ENCODE peak calls at places on chromosomes 2 and 18, in eight cellular contexts. Q is A549, Z is tibial artery, A is AG09309, X is suprapubic skin, C is WTC11, J is ovary, S is thyroid gland. G is an unnamed sample.

GRCh38 chr2:45494275-45494977 is 116.6 kb downstream of the SRBD1 start:
- DNase-seq in J (no peak), C (no peak), A (peak), S (no peak), Z (no peak), X (no peak), Q (peak), G (no peak)

GRCh38 chr2:144430722-144431163 is 89.2 kb downstream of the ZEB2 start:
- DNase-seq in J (peak), Q (no peak), X (no peak), C (no peak), Z (peak), A (no peak), S (peak), G (no peak)

GRCh38 chr2:177622516-177622915 is 229.9 kb downstream of the AGPS start:
- DNase-seq in Z (no peak), A (no peak), Q (no peak), J (no peak), S (peak), C (peak), X (no peak), G (no peak)

GRCh38 chr18:63216911-63217311 is 102.7 kb downstream of the BCL2 start:
- DNase-seq in J (no peak), S (no peak), Z (no peak), A (no peak), X (no peak), C (no peak), Q (no peak), G (no peak)

GRCh38 chr2:117957616-117958015 is 56.3 kb downstream of the CCDC93 start:
- DNase-seq in S (no peak), Z (no peak), A (no peak), J (no peak), C (no peak), Q (no peak), X (no peak), G (no peak)

GRCh38 chr2:45220227-45220626 is 211.0 kb upstream of the SIX2 start:
- DNase-seq in Q (no peak), Z (no peak), A (no peak), C (no peak), X (no peak), S (no peak), J (no peak), G (no peak)

GRCh38 chr2:55718165-55719008 is 24.7 kb upstream of the PNPT1 start:
- DNase-seq in J (peak), Q (peak), S (peak), C (peak), X (no peak), A (no peak), Z (peak), G (no peak)

GRCh38 chr2:237878321-237879057 is 19.1 kb downstream of the RAMP1 start:
- DNase-seq in J (no peak), C (peak), Z (peak), A (no peak), Q (no peak), S (no peak), X (peak), G (no peak)

GRCh38 chr2:69798466-69798908 is 31.0 kb upstream of the GMCL1 start:
- DNase-seq in Q (no peak), S (peak), Z (peak), J (no peak), C (no peak), A (no peak), X (no peak), G (no peak)

GRCh38 chr2:90069290-90069894 is 1377.9 kb downstream of the RPIA start:
- DNase-seq in Z (no peak), S (peak), J (no peak), Q (peak), X (no peak), C (peak), A (no peak), G (no peak)

GRCh38 chr18:55224086-55224625 is 264.9 kb upstream of the CCDC68 start:
- DNase-seq in J (no peak), A (no peak), Z (no peak), C (no peak), S (no peak), X (no peak), Q (no peak), G (no peak)

GRCh38 chr2:152486048-152486736 is 151.2 kb downstream of the FMNL2 start:
- DNase-seq in A (no peak), X (no peak), J (no peak), S (no peak), Q (peak), C (no peak), Z (peak), G (no peak)

GRCh38 chr18:6363216-6363615 is 51.5 kb downstream of the L3MBTL4 start:
- DNase-seq in A (no peak), J (no peak), Z (no peak), S (no peak), Q (no peak), C (no peak), X (no peak), G (no peak)

GRCh38 chr2:222424281-222424728 is at the start of gene SGPP2:
- DNase-seq in Z (no peak), Q (no peak), S (peak), C (peak), J (no peak), X (no peak), A (no peak), G (no peak)

GRCh38 chr18:70086085-70086484 is 119.4 kb downstream of the RTTN start:
- DNase-seq in S (no peak), Z (no peak), Q (no peak), C (no peak), J (no peak), A (no peak), X (no peak), G (no peak)

GRCh38 chr2:28566441-28567075 is 70.7 kb downstream of the PLB1 start:
- DNase-seq in Z (peak), Q (peak), S (peak), X (peak), C (peak), J (peak), A (peak), G (peak)

GRCh38 chr2:230961091-230961491 is 34.8 kb upstream of the SPATA3 start:
- DNase-seq in A (no peak), Z (no peak), S (no peak), J (no peak), C (no peak), Q (no peak), X (no peak), G (no peak)

GRCh38 chr2:72815655-72816268 is 10.1 kb downstream of the EXOC6B start:
- DNase-seq in J (no peak), A (no peak), C (peak), Q (peak), X (no peak), Z (no peak), S (no peak), G (no peak)

GRCh38 chr2:234032301-234032856 is 18.1 kb upstream of the SPP2 start:
- DNase-seq in A (peak), X (no peak), C (no peak), J (no peak), Z (no peak), Q (peak), S (no peak), G (no peak)

GRCh38 chr18:49486959-49487710 is at the start of gene C18orf32:
- DNase-seq in Z (peak), Q (peak), X (peak), S (peak), C (peak), A (peak), J (peak), G (peak)

GRCh38 chr2:224646242-224646846 is 61.2 kb upstream of the CUL3 start:
- DNase-seq in Q (peak), J (no peak), A (no peak), C (peak), S (no peak), Z (no peak), X (no peak), G (no peak)

GRCh38 chr2:165795011-165795410 is 964 bp upstream of the GALNT3 start:
- DNase-seq in J (no peak), X (no peak), S (no peak), Q (no peak), A (no peak), Z (no peak), C (no peak), G (no peak)

GRCh38 chr2:226403360-226403759 is 396.3 kb downstream of the IRS1 start:
- DNase-seq in X (no peak), Q (peak), C (no peak), A (no peak), J (no peak), Z (no peak), S (no peak), G (no peak)

GRCh38 chr2:206392118-206392517 is 51.2 kb upstream of the ADAM23 start:
- DNase-seq in C (peak), J (no peak), S (no peak), Q (peak), A (peak), X (no peak), Z (no peak), G (no peak)

DNA sequence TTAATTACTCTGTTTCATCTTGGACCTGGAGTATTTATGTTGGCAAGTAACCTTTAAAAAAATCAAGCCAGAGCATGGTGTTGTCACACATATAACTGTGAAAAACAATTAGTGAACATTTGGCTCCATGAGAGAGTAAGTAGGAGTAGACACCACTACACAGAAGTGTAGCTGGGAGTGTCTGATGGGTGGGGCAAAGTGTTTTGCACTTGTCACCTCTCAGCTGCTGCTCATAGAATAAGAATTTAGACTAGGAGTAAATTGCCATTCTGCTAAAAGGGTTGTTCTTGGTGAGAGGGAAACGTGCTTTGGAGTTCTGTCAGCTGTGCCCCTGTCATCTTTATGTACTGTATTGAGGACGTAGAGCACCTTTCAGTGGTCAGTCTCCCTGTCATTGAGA is 114.5 kb downstream of the TTC27 start:
- DNase-seq in Z (no peak), J (no peak), C (no peak), Q (no peak), X (no peak), A (no peak), S (no peak), G (no peak)
- TF ChIP-seq CTCF in Z (no peak), J (no peak), C (no peak), Q (no peak), X (no peak), A (no peak), S (no peak), G (no peak)

GRCh38 chr2:105969552-105969951 is 224.5 kb downstream of the UXS1 start:
- DNase-seq in X (no peak), Z (no peak), A (no peak), C (peak), S (no peak), Q (peak), J (no peak), G (no peak)
- TF ChIP-seq CTCF in X (no peak), Z (no peak), A (no peak), C (peak), S (no peak), Q (no peak), J (no peak), G (no peak)

GRCh38 chr18:65725421-65726050 is 25.3 kb upstream of the CDH7 start:
- DNase-seq in X (no peak), J (no peak), S (peak), A (no peak), Q (peak), C (peak), Z (no peak), G (no peak)
- TF ChIP-seq CTCF in X (no peak), J (no peak), S (no peak), A (no peak), Q (peak), C (peak), Z (no peak), G (no peak)

GRCh38 chr18:76475450-76476203 is 19.4 kb downstream of the ZNF516 start:
- DNase-seq in J (no peak), Q (peak), C (no peak), Z (no peak), A (no peak), X (no peak), S (no peak), G (no peak)
- TF ChIP-seq CTCF in J (no peak), Q (peak), C (no peak), Z (no peak), A (no peak), X (no peak), S (no peak), G (no peak)

GRCh38 chr2:10520926-10521325 is 72.8 kb upstream of the ODC1 start:
- DNase-seq in S (no peak), X (no peak), Z (no peak), J (no peak), Q (no peak), C (no peak), A (no peak), G (no peak)

GRCh38 chr2:10521356-10521755 is 73.2 kb upstream of the ODC1 start:
- DNase-seq in J (no peak), X (no peak), Q (no peak), C (peak), Z (no peak), A (no peak), S (no peak), G (no peak)

GRCh38 chr2:10519067-10519740 is 71.1 kb upstream of the ODC1 start:
- DNase-seq in Q (no peak), X (no peak), S (no peak), A (no peak), C (no peak), Z (no peak), J (no peak), G (no peak)

GRCh38 chr2:10518470-10519060 is 70.4 kb upstream of the ODC1 start:
- DNase-seq in Z (no peak), Q (no peak), C (no peak), A (no peak), J (no peak), S (no peak), X (no peak), G (no peak)

GRCh38 chr2:10520154-10520553 is 72.0 kb upstream of the ODC1 start:
- DNase-seq in S (no peak), C (peak), X (no peak), A (no peak), J (no peak), Q (no peak), Z (no peak), G (no peak)
- TF ChIP-seq CTCF in S (no peak), C (peak), X (peak), A (no peak), J (no peak), Q (no peak), Z (no peak), G (no peak)

GRCh38 chr2:196594158-196594557 is 45.4 kb upstream of the CCDC150 start:
- DNase-seq in X (no peak), Z (no peak), A (no peak), C (no peak), S (no peak), Q (no peak), J (no peak), G (no peak)

GRCh38 chr2:196591004-196591403 is 48.5 kb upstream of the CCDC150 start:
- DNase-seq in Q (no peak), S (no peak), A (no peak), Z (no peak), J (no peak), C (no peak), X (no peak), G (no peak)

GRCh38 chr2:196591621-196592022 is 47.9 kb upstream of the CCDC150 start:
- DNase-seq in X (no peak), S (no peak), A (no peak), C (no peak), J (no peak), Q (no peak), Z (no peak), G (no peak)

GRCh38 chr2:196592912-196593881 is 46.3 kb upstream of the CCDC150 start:
- DNase-seq in J (no peak), X (no peak), Z (no peak), C (peak), A (no peak), S (peak), Q (peak), G (no peak)

GRCh38 chr2:196592331-196592911 is 47.1 kb upstream of the CCDC150 start:
- DNase-seq in X (no peak), Z (no peak), A (no peak), C (peak), S (peak), J (no peak), Q (peak), G (no peak)
- TF ChIP-seq CTCF in X (no peak), Z (no peak), A (peak), C (no peak), S (no peak), J (no peak), Q (peak), G (no peak)

DNA sequence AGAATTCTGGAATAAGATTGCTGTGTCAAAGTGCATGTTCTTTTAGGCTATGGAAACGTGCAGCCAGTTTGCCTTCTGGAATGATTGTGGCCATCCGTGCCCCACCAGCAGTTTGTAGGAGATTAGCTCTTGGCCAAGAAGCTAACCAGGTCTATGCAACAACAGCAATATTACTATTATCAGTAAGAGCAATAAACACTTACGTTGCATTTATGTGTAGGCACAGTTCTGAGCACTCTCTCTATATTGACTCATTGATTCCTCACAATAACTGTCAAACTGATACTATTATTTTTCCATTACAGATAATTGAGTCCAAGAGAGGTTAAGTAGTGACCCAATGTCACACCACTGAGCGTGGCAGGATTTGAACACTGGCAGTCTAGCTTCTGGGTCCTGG is 186.4 kb downstream of the DYSF start:
- DNase-seq in Q (no peak), X (no peak), S (no peak), J (no peak), A (no peak), Z (no peak), C (no peak), G (no peak)
- TF ChIP-seq CTCF in Q (no peak), X (no peak), S (no peak), J (no peak), A (no peak), Z (no peak), C (no peak), G (no peak)

GRCh38 chr18:23684515-23685197 is 4.6 kb upstream of the LAMA3 start:
- DNase-seq in Q (peak), S (no peak), X (no peak), A (peak), J (no peak), C (no peak), Z (no peak), G (no peak)

GRCh38 chr18:23690505-23691068 is 1.3 kb downstream of the LAMA3 start:
- DNase-seq in Z (no peak), C (peak), Q (peak), S (no peak), J (no peak), X (no peak), A (no peak), G (no peak)

GRCh38 chr18:23688528-23688927 is 725 bp upstream of the LAMA3 start:
- DNase-seq in X (no peak), C (no peak), Q (no peak), A (no peak), Z (no peak), S (no peak), J (no peak), G (no peak)

GRCh38 chr18:23689616-23690504 is 607 bp downstream of the LAMA3 start:
- DNase-seq in S (peak), J (peak), X (peak), Q (peak), C (peak), Z (no peak), A (no peak), G (no peak)

DNA sequence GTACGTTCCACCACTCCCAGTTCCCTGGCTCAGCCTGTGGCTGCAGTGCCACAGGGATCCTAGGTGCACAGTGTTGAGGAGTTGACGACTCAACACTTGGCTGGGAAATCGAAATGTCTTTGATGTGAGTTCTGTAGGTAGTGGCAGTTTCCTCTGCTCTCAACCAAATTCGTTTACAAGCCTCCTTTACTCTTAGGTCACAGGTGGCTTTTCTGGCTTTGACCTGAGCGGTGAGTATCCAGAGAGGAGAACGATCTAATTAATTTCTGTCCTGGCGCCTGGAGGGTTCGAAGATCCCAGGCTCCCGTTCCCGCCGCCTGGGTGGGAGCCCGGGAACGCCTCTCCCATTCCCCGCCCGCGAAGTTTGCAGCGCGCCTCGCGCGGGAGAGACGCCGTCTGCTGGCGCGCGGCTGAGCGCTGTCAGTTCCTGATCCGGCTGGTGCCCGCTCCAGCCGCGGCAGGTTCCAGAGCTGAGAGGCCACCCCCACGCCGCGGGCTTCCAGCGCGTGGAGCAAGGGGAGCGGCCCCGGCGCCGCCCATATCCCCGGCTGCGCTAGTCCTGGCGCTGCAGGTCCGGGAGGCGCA is at the start of gene LAMA3:
- DNase-seq in A (no peak), X (no peak), Z (peak), C (no peak), J (peak), Q (peak), S (peak), G (no peak)
- TF ChIP-seq CTCF in A (peak), X (peak), Z (no peak), C (no peak), J (no peak), Q (peak), S (no peak), G (no peak)

GRCh38 chr2:112465373-112465772 is 16.6 kb upstream of the TTL start:
- DNase-seq in X (no peak), C (no peak), Z (no peak), Q (peak), S (no peak), J (no peak), A (no peak), G (no peak)
- TF ChIP-seq CTCF in X (no peak), C (peak), Z (no peak), Q (no peak), S (no peak), J (no peak), A (peak), G (no peak)

G was measured in omental fat pad.